ENCODE peak calls at places on chromosomes 12 and 14, in nine cellular contexts. D is RWPE1, R is neural progenitor cell, X is choroid plexus epithelial cell, V is activated B cell treated with CpG ODN at 0.5 μM for 24 hours, J is transverse colon, O is endodermal cell, A is breast epithelium, M is IMR-90. Y is an unnamed sample.

GRCh38 chr14:65357091-65357490 is 55.4 kb upstream of the FUT8 start:
- DNase-seq in D (no peak), R (no peak), X (no peak), V (no peak), J (no peak), O (no peak), A (no peak), M (no peak), Y (no peak)

GRCh38 chr14:92651793-92652382 is 96.5 kb downstream of the LGMN start:
- DNase-seq in D (no peak), R (no peak), X (no peak), V (no peak), J (peak), O (no peak), A (no peak), M (no peak), Y (no peak)

GRCh38 chr12:2769866-2770533 is 24.8 kb upstream of the FKBP4 start:
- DNase-seq in D (no peak), R (peak), X (no peak), V (no peak), J (peak), O (no peak), A (no peak), M (no peak), Y (no peak)

GRCh38 chr14:63632932-63633514 is 8.6 kb downstream of the WDR89 start:
- DNase-seq in D (peak), R (no peak), X (peak), V (no peak), J (no peak), O (no peak), A (no peak), M (peak), Y (no peak)

GRCh38 chr12:117850048-117850447 is 118.7 kb downstream of the KSR2 start:
- DNase-seq in D (peak), R (peak), X (peak), V (no peak), J (no peak), O (peak), A (no peak), M (peak), Y (peak)

GRCh38 chr12:11584213-11584855 is 65.1 kb upstream of the ETV6 start:
- DNase-seq in D (no peak), R (no peak), X (no peak), V (no peak), J (no peak), O (no peak), A (no peak), M (no peak), Y (no peak)

GRCh38 chr12:12916135-12916956 is 25.0 kb downstream of the GPRC5A start:
- DNase-seq in D (no peak), R (peak), X (peak), V (peak), J (peak), O (peak), A (peak), M (peak), Y (peak)

GRCh38 chr12:104816845-104817503 is 141.1 kb downstream of the SLC41A2 start:
- DNase-seq in D (no peak), R (no peak), X (no peak), V (no peak), J (no peak), O (no peak), A (no peak), M (peak), Y (no peak)

GRCh38 chr12:74415633-74416032 is 122.0 kb upstream of the ATXN7L3B start:
- DNase-seq in D (peak), R (peak), X (peak), V (no peak), J (no peak), O (no peak), A (no peak), M (peak), Y (no peak)

GRCh38 chr14:106044949-106045596 is 518.7 kb downstream of the TMEM121 start:
- DNase-seq in D (no peak), R (no peak), X (no peak), V (peak), J (peak), O (peak), A (no peak), M (no peak), Y (no peak)

GRCh38 chr12:124592481-124593160 is 25.2 kb upstream of the NCOR2 start:
- DNase-seq in D (no peak), R (no peak), X (no peak), V (peak), J (peak), O (no peak), A (no peak), M (no peak), Y (no peak)

GRCh38 chr12:71558445-71558844 is 105.2 kb downstream of the ZFC3H1 start:
- DNase-seq in D (no peak), R (no peak), X (no peak), V (no peak), J (no peak), O (no peak), A (no peak), M (peak), Y (no peak)

GRCh38 chr12:94504386-94504785 is 44.7 kb upstream of the CEP83 start:
- DNase-seq in D (no peak), R (no peak), X (peak), V (no peak), J (no peak), O (no peak), A (no peak), M (no peak), Y (no peak)

GRCh38 chr12:26238341-26239126 is 43.2 kb downstream of the SSPN start:
- DNase-seq in D (no peak), R (no peak), X (no peak), V (no peak), J (no peak), O (no peak), A (no peak), M (no peak), Y (no peak)

GRCh38 chr14:47442206-47442605 is 233.2 kb downstream of the MDGA2 start:
- DNase-seq in D (peak), R (peak), X (peak), V (no peak), J (no peak), O (peak), A (no peak), M (no peak), Y (no peak)

GRCh38 chr12:116892741-116893140 is 11.5 kb upstream of the HRK start:
- DNase-seq in D (no peak), R (no peak), X (no peak), V (no peak), J (no peak), O (no peak), A (no peak), M (no peak), Y (no peak)

GRCh38 chr14:79629891-79630560 is 581.3 kb downstream of the DIO2 start:
- DNase-seq in D (no peak), R (no peak), X (peak), V (no peak), J (no peak), O (no peak), A (no peak), M (peak), Y (no peak)

GRCh38 chr12:4274960-4275868 is 1.7 kb downstream of the CCND2 start:
- DNase-seq in D (peak), R (peak), X (peak), V (no peak), J (no peak), O (no peak), A (no peak), M (peak), Y (no peak)

GRCh38 chr14:52883658-52884057 is 67.2 kb downstream of the FERMT2 start:
- DNase-seq in D (no peak), R (no peak), X (no peak), V (no peak), J (no peak), O (no peak), A (no peak), M (no peak), Y (no peak)

GRCh38 chr12:121799175-121799841 is 4.5 kb upstream of the SETD1B start:
- DNase-seq in D (peak), R (peak), X (peak), V (peak), J (peak), O (peak), A (peak), M (peak), Y (no peak)

GRCh38 chr12:124744659-124745467 is 118.8 kb downstream of the SCARB1 start:
- DNase-seq in D (peak), R (no peak), X (peak), V (no peak), J (no peak), O (peak), A (no peak), M (no peak), Y (no peak)

DNA sequence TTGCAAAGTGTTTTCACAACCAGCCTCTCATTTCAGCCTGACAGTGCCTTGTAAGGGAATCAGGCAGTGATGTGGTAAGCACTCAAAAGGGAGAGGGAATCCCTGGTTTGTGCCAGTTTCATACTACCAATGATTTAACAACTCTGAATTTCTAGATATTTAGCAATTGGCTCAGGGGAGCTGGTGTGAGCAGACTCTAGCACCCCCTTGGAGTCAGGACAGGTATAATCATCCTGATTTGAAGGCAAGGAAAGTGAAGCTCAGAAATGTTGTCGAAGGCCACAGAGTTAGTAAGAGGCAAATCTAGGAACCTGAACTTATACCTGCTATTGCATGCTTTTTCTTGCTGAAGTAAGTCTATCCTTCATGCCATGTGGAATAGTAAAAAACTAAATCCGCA is 63.1 kb upstream of the DACT1 start:
- DNase-seq in D (no peak), R (no peak), X (peak), V (no peak), J (no peak), O (no peak), A (no peak), M (no peak), Y (no peak)
- TF ChIP-seq CTCF in D (no peak), R (peak), X (peak), V (no peak), J (no peak), O (peak), A (no peak), M (peak), Y (no peak)

DNA sequence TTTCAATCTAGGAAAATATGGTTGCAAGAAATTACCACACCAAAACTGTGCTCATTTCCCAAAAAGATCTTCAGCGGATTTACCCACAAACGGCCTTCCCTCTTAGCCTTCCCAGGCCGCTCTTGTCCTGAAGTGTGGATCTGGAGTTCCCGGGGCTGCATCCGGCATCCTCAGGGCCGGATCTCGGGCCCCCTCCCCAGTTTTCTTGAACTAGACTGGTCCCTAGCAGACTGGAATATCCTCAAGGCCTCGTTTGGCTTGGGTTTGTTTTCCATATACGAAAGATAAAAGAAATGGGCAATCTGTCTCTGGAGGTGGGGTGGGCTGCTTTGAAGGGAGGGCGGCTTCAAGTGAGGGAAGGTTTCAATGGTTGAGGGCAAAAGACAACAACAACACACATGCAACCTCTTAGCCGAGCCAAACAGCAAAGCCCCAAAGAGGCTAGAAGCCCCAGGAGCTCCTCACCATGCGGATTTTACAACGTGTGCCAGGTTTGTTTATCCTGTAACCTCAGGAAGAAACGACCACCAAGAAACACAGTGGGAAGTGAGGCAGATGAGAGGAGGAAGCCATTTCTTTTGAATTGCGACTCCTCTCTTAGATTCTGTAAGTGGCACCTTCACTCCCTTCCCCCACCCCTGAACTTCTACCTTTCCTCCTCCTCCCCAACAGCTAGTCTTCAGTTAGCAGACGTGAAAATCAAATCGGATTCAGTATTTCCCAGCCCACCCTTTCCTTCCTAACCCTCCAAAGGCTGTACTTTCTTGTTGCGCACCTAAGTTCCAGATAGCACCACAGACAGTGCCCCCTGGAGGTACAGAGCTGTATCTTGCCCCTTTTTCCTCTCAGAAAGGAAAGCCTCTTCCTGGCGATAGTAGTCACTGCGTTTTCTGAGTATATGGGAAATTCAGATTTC is 2.6 kb downstream of the MYF6 start:
- DNase-seq in D (no peak), R (peak), X (peak), V (no peak), J (no peak), O (peak), A (no peak), M (no peak), Y (no peak)
- TF ChIP-seq CTCF in D (no peak), R (peak), X (peak), V (no peak), J (peak), O (peak), A (no peak), M (no peak), Y (no peak)

GRCh38 chr12:67651380-67651695 is 2.8 kb downstream of the DYRK2 start:
- DNase-seq in D (peak), R (peak), X (peak), V (no peak), J (peak), O (no peak), A (no peak), M (peak), Y (no peak)
- TF ChIP-seq CTCF in D (no peak), R (peak), X (peak), V (no peak), J (peak), O (peak), A (no peak), M (peak), Y (no peak)

DNA sequence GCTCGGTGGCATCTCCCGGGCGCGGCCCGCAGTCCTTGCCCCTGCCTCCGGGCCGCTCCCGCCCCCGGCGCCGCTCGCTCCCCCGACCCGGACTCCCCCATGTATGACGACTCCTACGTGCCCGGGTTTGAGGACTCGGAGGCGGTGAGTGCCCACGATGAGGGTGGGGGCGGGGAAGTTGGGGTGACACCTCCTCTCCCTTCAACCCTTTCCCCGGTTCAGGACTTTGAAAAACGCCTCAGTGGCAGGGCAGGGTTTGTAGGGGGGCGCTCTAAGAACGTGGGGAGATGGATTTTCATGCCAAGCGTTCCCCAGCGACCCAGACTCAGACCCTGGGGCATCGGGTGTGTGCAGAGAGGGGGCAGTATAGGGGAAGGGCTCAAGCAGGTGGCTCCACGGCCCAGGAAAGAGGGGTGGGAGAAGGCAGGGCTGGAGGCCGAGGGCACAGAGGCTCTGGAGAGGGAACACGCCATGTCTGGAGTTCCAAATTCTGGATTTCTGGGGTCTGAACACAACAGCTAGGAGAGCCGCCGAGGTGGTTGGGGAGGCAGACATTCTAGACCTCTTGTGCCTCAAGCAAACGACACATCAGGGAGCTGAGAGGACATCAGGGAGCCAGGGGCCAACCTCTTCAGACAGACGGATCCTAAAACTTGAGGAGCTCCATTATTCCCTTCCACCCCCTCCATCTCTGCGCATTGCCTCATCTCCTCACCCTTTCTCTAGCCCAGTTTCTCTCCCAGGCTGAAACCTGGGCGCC is 715 bp downstream of the CACNB3 start:
- DNase-seq in D (no peak), R (peak), X (no peak), V (peak), J (peak), O (no peak), A (no peak), M (no peak), Y (no peak)
- TF ChIP-seq CTCF in D (no peak), R (peak), X (peak), V (no peak), J (no peak), O (peak), A (no peak), M (peak), Y (no peak)

GRCh38 chr12:53785161-53785560 is 33.4 kb upstream of the CISTR start:
- DNase-seq in D (no peak), R (no peak), X (no peak), V (no peak), J (no peak), O (no peak), A (no peak), M (no peak), Y (no peak)
- TF ChIP-seq CTCF in D (no peak), R (no peak), X (no peak), V (no peak), J (no peak), O (no peak), A (no peak), M (no peak), Y (no peak)

GRCh38 chr14:78222746-78223145 is 52.6 kb downstream of the NRXN3 start:
- DNase-seq in D (no peak), R (no peak), X (no peak), V (no peak), J (no peak), O (no peak), A (no peak), M (no peak), Y (no peak)

GRCh38 chr14:78228702-78229327 is 58.6 kb downstream of the NRXN3 start:
- DNase-seq in D (no peak), R (no peak), X (no peak), V (no peak), J (no peak), O (no peak), A (no peak), M (no peak), Y (no peak)

GRCh38 chr14:78232666-78233065 is 62.5 kb downstream of the NRXN3 start:
- DNase-seq in D (no peak), R (no peak), X (no peak), V (no peak), J (no peak), O (no peak), A (no peak), M (no peak), Y (no peak)

GRCh38 chr14:78227466-78228077 is 57.4 kb downstream of the NRXN3 start:
- DNase-seq in D (no peak), R (no peak), X (no peak), V (no peak), J (no peak), O (peak), A (no peak), M (no peak), Y (no peak)
- TF ChIP-seq CTCF in D (no peak), R (peak), X (no peak), V (no peak), J (no peak), O (peak), A (no peak), M (no peak), Y (no peak)

GRCh38 chr14:37197421-37198272 is at the start of gene MIPOL1:
- DNase-seq in D (peak), R (peak), X (peak), V (no peak), J (peak), O (peak), A (peak), M (peak), Y (peak)
- TF ChIP-seq CTCF in D (peak), R (peak), X (peak), V (no peak), J (no peak), O (peak), A (no peak), M (peak), Y (no peak)

GRCh38 chr12:40212566-40212965 is 12.2 kb upstream of the LRRK2 start:
- DNase-seq in D (no peak), R (no peak), X (no peak), V (no peak), J (no peak), O (no peak), A (no peak), M (no peak), Y (no peak)

GRCh38 chr12:40219760-40220159 is 5.0 kb upstream of the LRRK2 start:
- DNase-seq in D (no peak), R (no peak), X (no peak), V (no peak), J (no peak), O (no peak), A (no peak), M (no peak), Y (no peak)

GRCh38 chr12:40211185-40211584 is 13.6 kb upstream of the LRRK2 start:
- DNase-seq in D (no peak), R (no peak), X (no peak), V (no peak), J (no peak), O (no peak), A (no peak), M (no peak), Y (no peak)

GRCh38 chr12:40216516-40217288 is 8.1 kb upstream of the LRRK2 start:
- DNase-seq in D (no peak), R (no peak), X (no peak), V (no peak), J (no peak), O (no peak), A (no peak), M (no peak), Y (no peak)

GRCh38 chr12:40215977-40216376 is 8.8 kb upstream of the LRRK2 start:
- DNase-seq in D (peak), R (no peak), X (peak), V (no peak), J (no peak), O (no peak), A (no peak), M (peak), Y (no peak)
- TF ChIP-seq CTCF in D (no peak), R (no peak), X (no peak), V (no peak), J (no peak), O (no peak), A (no peak), M (no peak), Y (no peak)

GRCh38 chr12:1688086-1688710 is 2.7 kb upstream of the ADIPOR2 start:
- DNase-seq in D (no peak), R (no peak), X (no peak), V (no peak), J (no peak), O (no peak), A (no peak), M (no peak), Y (no peak)

GRCh38 chr12:1692895-1693294 is 2.0 kb downstream of the ADIPOR2 start:
- DNase-seq in D (no peak), R (no peak), X (no peak), V (no peak), J (no peak), O (no peak), A (no peak), M (no peak), Y (no peak)

GRCh38 chr12:1690578-1691122 is at the start of gene ADIPOR2:
- DNase-seq in D (peak), R (peak), X (peak), V (peak), J (peak), O (peak), A (peak), M (peak), Y (peak)

GRCh38 chr12:1692221-1692620 is 1.4 kb downstream of the ADIPOR2 start:
- DNase-seq in D (no peak), R (no peak), X (no peak), V (no peak), J (no peak), O (no peak), A (no peak), M (no peak), Y (no peak)

GRCh38 chr12:1691123-1692007 is 495 bp downstream of the ADIPOR2 start:
- DNase-seq in D (peak), R (peak), X (peak), V (no peak), J (peak), O (no peak), A (no peak), M (no peak), Y (no peak)
- TF ChIP-seq CTCF in D (no peak), R (no peak), X (no peak), V (no peak), J (no peak), O (peak), A (no peak), M (no peak), Y (no peak)

Y was measured in mesothelial cell of epicardium.